ENCODE peak calls at places on chromosomes 16 and 17, in five cellular contexts. D, Y, T, M and R are unnamed samples. For H3K36me3, the result is how much of the 10 kb centered on the place peaks cover.

GRCh38 chr17:74280093-74280513 is 6.1 kb downstream of the DNAI2 start:
- DNase-seq in D (no peak), Y (no peak), T (peak), M (peak), R (peak)

GRCh38 chr16:89044394-89045180 is 49.1 kb upstream of the ACSF3 start:
- DNase-seq in D (no peak), Y (no peak), T (peak), M (no peak), R (no peak)

GRCh38 chr16:50585331-50585776 is 37.2 kb downstream of the NKD1 start:
- DNase-seq in D (no peak), Y (peak), T (peak), M (peak), R (no peak)

GRCh38 chr16:50457423-50457822 is 88.6 kb upstream of the BRD7 start:
- DNase-seq in D (no peak), Y (peak), T (no peak), M (no peak), R (no peak)

GRCh38 chr16:50340578-50340977 is 28.2 kb downstream of the BRD7 start:
- DNase-seq in D (no peak), Y (no peak), T (no peak), M (no peak), R (no peak)

GRCh38 chr16:1765826-1766225 is 5.5 kb downstream of the NME3 start:
- DNase-seq in D (no peak), Y (no peak), T (no peak), M (no peak), R (no peak)

GRCh38 chr17:43814714-43815113 is 18.2 kb downstream of the MPP3 start:
- DNase-seq in D (no peak), Y (no peak), T (no peak), M (no peak), R (no peak)

GRCh38 chr17:40241435-40241834 is 22.3 kb downstream of the WIPF2 start:
- DNase-seq in D (no peak), Y (no peak), T (no peak), M (no peak), R (no peak)

GRCh38 chr16:67040906-67041305 is 12.0 kb downstream of the CBFB start:
- DNase-seq in D (no peak), Y (no peak), T (no peak), M (no peak), R (no peak)
- H3K36me3 ChIP-seq in D (under half), Y (under half), T (under half), M (under half), R (under half)

GRCh38 chr16:4801051-4801961 is 1.1 kb downstream of the ROGDI start:
- DNase-seq in D (no peak), Y (no peak), T (no peak), M (no peak), R (no peak)

GRCh38 chr16:4805231-4805630 is 2.8 kb upstream of the ROGDI start:
- DNase-seq in D (no peak), Y (no peak), T (no peak), M (no peak), R (peak)

GRCh38 chr16:4802659-4803287 is 340 bp upstream of the ROGDI start:
- DNase-seq in D (peak), Y (peak), T (peak), M (peak), R (peak)

GRCh38 chr16:4801962-4802658 is at the start of gene ROGDI:
- DNase-seq in D (peak), Y (peak), T (peak), M (peak), R (peak)

DNA sequence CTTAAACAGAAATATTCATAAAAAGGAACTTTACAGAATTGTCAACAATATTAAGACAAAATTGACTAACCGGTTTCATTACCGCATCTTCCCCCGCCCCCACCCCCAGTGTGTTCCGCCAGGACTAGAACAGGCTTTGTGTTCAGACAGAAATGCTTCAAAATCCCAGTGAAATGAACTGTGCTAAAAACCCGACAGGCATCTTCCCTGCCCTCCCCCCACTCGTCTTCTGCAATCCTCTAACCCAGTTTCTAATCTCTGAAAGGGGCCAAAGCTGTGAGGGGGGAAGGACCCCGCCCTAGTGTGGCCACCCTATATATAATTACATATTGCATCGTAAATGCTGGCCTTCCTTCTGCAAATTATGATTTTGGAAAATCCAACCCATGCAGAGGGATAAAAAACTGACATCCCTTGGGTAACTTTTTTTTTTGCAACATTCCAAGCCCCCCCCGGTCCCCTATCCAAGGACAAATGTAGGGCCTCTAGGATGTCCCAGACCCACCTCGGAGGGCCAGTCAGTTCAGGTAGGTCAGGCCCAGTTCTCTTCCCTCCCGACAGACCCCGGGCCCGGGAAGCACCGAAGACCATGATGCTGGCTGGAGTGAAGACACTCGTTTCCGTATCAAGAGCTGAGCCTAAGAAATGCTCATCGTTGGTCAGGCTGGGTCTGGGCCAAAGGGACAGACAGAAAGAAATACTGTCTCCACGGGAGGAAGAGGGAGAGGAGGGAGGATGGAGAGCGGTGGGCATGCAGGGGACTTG is 1.2 kb upstream of the ROGDI start:
- DNase-seq in D (no peak), Y (no peak), T (no peak), M (no peak), R (no peak)
- H3K36me3 ChIP-seq in D (half or more), Y (under half), T (under half), M (under half), R (under half)

DNA sequence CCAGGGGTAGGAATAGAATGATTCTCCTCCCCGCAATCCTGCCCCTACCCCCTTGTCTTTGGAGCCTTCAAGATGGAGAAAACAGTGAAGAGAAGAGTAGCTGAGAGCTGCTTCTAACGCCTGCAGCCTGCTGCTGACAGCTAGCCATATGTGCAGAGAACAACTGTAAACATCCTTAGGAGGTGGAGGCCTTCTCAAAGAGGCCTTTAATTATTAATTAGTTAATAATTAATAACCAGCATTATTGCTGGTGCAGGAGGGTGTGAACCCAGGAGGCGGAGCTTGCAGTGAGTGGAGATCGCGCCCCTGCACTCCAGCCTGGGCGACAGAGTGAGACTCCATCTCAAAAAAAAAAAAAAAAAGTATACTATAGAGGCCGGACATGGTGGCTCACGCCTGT is 8.5 kb downstream of the BFAR start:
- DNase-seq in D (no peak), Y (no peak), T (no peak), M (no peak), R (no peak)
- H3K36me3 ChIP-seq in D (half or more), Y (under half), T (under half), M (under half), R (under half)

GRCh38 chr17:5446786-5447185 is 7.8 kb upstream of the C1QBP start:
- DNase-seq in D (no peak), Y (no peak), T (no peak), M (no peak), R (no peak)
- H3K36me3 ChIP-seq in D (half or more), Y (half or more), T (under half), M (under half), R (half or more)